ENCODE peak calls at places on chromosomes 4 and X, in five cellular contexts. J is ascending aorta, U is spleen, I is cardiac muscle cell, K is AG10803. F is an unnamed sample.

GRCh38 chrX:118189628-118190027 is 73.0 kb upstream of the KLHL13 start:
- DNase-seq in J (no peak), U (no peak), I (no peak), K (no peak), F (no peak)

GRCh38 chr4:152352645-152353116 is 183.2 kb downstream of the FBXW7 start:
- DNase-seq in J (no peak), U (peak; percentile 69), I (peak; percentile 97), K (peak; percentile 98), F (peak; percentile 89)

GRCh38 chr4:138199568-138200235 is 42.4 kb downstream of the SLC7A11 start:
- DNase-seq in J (no peak), U (no peak), I (peak; percentile 32), K (no peak), F (no peak)

GRCh38 chr4:178471385-178471784 is 1029.1 kb upstream of the AGA start:
- DNase-seq in J (no peak), U (no peak), I (no peak), K (no peak), F (no peak)

GRCh38 chrX:15930585-15930984 is 76.0 kb upstream of the AP1S2 start:
- DNase-seq in J (no peak), U (no peak), I (peak; percentile 49), K (peak; percentile 72), F (peak; percentile 15)

GRCh38 chr4:113821851-113822250 is 60.3 kb upstream of the CAMK2D start:
- DNase-seq in J (no peak), U (no peak), I (no peak), K (peak; percentile 71), F (no peak)

GRCh38 chr4:146059153-146059552 is 116.4 kb upstream of the LSM6 start:
- DNase-seq in J (no peak), U (no peak), I (no peak), K (no peak), F (no peak)

GRCh38 chr4:1992468-1993168 is 16.2 kb downstream of the NELFA start:
- DNase-seq in J (no peak), U (peak; percentile 53), I (peak; percentile 65), K (no peak), F (no peak)

GRCh38 chr4:6324999-6325790 is 55.5 kb downstream of the WFS1 start:
- DNase-seq in J (no peak), U (no peak), I (no peak), K (peak; percentile 12), F (no peak)

GRCh38 chrX:68307767-68308166 is 125.5 kb downstream of the OPHN1 start:
- DNase-seq in J (no peak), U (no peak), I (peak; percentile 73), K (peak; percentile 80), F (no peak)

GRCh38 chrX:8971116-8971515 is 62.8 kb downstream of the FAM9B start:
- DNase-seq in J (no peak), U (no peak), I (peak; percentile 71), K (peak; percentile 63), F (peak; percentile 63)

GRCh38 chr4:143286733-143287570 is 49.7 kb upstream of the GAB1 start:
- DNase-seq in J (no peak), U (no peak), I (peak; percentile 51), K (peak; percentile 59), F (peak; percentile 36)
- H3K4me3 ChIP-seq in J (no peak overlapping the region), U (no peak overlapping the region), I (no peak overlapping the region), K (no peak overlapping the region), F (no peak overlapping the region)

DNA sequence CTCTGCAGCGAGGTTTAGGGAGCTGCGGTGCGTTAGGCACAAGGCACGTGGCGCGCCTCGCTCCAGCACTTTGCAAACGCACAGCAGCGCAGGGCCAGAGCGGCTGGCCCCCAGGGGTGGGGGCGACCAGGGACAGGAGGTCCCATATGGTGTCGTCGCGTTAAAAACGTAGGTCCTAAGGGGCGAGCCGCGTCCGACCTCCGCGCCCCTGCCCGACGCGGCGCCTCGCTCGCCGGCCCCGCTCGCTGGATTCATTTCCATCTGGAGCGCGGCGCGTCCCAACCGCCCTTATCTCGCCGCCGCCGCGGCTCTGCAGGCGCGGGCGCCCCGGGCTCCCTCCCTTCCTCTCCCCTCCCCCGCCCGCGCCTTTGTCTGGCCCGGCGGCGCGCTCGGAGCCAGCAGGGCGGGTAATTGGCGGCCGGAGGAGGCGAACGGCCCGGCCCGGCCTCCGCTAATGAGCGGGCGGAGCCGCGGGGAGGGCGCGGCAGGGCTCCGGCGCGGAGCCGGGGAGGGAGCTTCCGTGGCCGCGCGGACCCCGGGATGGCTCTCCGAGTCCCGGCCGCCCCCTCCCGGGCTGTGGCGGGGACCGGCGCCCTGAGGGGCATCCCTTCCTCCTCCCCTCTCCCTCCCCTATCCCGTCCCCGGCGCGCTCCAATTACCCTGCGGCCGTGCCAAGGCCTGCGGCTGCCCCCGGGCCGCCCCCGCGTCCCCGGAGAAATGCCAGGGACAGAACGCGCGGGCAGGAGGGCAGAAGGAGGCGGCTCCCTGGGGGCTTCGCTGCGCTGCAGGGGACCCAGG is 409.0 kb downstream of the BCOR start:
- DNase-seq in J (no peak), U (peak; percentile 76), I (peak; percentile 75), K (no peak), F (peak; percentile 56)
- H3K4me3 ChIP-seq in J (peak overlapping the region; percentile 37), U (peak overlapping the region; percentile 24), I (peak overlapping the region; percentile 56), K (peak overlapping the region; percentile 39), F (peak overlapping the region; percentile 38)

DNA sequence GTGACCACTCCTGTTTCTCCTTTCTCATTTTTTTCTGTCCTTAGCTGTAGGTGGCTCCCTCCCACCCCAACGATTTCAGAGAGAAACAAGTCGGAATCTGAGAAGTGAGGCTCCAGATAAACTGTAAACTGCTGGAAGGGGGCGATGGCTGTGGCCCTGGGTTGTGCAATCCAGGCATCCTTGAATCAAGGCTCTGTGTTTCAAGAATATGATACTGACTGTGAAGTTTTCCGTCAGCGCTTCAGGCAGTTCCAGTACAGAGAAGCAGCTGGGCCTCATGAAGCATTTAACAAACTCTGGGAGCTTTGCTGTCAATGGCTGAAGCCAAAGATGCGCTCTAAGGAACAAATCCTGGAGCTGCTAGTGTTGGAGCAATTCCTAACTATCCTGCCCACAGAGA is 37.7 kb downstream of the ETDC start:
- DNase-seq in J (no peak), U (no peak), I (peak; percentile 69), K (no peak), F (no peak)
- H3K4me3 ChIP-seq in J (no peak overlapping the region), U (no peak overlapping the region), I (no peak overlapping the region), K (no peak overlapping the region), F (no peak overlapping the region)

DNA sequence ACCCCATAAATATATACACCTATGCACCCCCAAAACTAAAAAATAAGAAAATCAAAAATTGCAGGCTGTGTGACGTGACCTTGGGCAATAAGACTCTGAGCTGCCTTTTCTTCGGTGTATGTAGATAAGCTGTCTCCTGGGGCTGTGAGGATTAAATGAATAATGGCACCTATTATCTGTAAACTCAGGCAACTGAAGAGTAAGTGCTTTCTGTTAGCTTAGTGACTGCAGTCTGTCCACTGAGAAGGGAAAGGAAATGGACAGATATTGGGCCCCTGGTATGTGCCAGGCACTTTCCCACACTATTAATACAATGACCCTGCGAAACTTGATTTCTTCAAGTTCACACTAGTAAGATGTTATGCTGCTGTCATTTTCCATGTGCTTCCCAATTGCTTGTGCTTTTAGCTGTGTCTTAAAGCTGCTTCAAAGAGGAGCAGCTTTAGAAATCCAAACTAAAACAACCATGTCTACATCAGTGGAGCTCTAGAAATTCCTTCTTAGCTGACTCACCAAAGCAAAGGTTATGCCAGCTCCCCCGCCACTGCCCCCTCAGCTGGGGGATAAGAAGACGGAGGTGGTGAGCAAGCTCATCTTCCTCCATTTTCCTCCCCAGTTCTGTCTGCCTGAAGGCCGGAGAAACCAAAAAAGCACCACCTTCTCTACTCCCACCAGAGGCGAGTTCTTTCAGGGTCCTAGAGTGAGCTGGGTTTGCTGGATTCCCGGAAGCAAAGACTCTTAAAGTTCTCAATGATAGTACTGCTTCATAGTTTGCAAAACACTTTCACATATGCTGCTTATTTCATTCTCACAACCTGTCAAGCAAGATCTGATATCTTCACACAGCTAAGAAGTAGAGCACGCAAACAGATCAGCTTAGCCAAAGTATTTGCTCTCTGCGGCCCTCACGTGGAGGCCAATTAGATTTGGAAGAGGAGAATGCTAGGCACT is 8.8 kb upstream of the DGAT2L6 start:
- DNase-seq in J (no peak), U (no peak), I (peak; percentile 75), K (peak; percentile 68), F (peak; percentile 75)
- H3K4me3 ChIP-seq in J (no peak overlapping the region), U (no peak overlapping the region), I (no peak overlapping the region), K (peak overlapping the region; percentile 20), F (peak overlapping the region; percentile 39)

DNA sequence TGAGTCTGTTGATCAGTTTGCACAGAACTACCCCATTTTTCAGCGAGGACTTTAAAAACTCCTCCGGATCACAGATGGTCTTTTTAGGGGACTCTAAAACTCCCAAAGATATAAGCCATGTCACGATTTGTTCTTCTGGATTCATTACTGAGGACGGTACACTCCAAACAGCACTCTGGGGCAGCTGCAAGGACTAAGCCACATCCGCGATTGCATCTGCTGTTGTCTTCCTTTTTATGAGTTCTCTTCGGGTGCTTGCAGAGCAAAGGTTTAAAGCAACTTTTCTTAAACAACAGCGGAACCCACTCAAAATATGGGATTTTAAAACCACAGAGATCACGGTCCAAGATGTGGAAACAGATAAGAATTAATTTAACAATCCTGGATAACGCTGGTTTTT is at the start of gene ARHGEF6:
- DNase-seq in J (no peak), U (no peak), I (no peak), K (no peak), F (peak; percentile 48)
- H3K4me3 ChIP-seq in J (peak within 1 kb of the TSS; percentile 2), U (peak within 1 kb of the TSS; percentile 37), I (no peak within 1 kb of the TSS), K (peak within 1 kb of the TSS; percentile 18), F (peak within 1 kb of the TSS; percentile 34)

DNA sequence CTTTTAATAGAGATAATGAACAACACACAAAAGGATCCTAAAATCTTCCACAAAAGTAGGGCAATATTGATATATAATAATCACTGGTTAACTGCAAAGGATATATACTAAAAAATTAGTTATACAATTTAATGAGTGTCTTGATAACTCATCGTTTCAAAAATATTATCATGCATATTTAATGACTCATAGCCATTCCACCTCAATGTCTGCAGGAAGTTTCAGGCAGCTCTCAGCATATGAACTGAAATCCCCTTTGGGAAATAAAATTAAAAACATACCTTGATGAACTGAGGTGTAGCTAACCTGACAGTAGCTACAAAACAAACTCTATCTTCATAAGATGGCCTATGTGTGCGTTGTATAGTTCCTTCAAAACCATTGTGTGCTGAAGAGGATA is 62.9 kb downstream of the TMEM165 start:
- DNase-seq in J (no peak), U (no peak), I (no peak), K (no peak), F (no peak)
- H3K4me3 ChIP-seq in J (no peak overlapping the region), U (no peak overlapping the region), I (no peak overlapping the region), K (no peak overlapping the region), F (no peak overlapping the region)

GRCh38 chr4:74932832-74933561 is at the start of gene PARM1:
- DNase-seq in J (peak; percentile 43), U (peak; percentile 95), I (peak; percentile 88), K (peak; percentile 41), F (peak; percentile 86)

GRCh38 chr4:74933562-74934015 is 673 bp downstream of the PARM1 start:
- DNase-seq in J (no peak), U (peak; percentile 76), I (peak; percentile 0), K (no peak), F (peak; percentile 21)

GRCh38 chr4:74932010-74932409 is 906 bp upstream of the PARM1 start:
- DNase-seq in J (no peak), U (no peak), I (no peak), K (no peak), F (no peak)

GRCh38 chr4:74931386-74931785 is 1.5 kb upstream of the PARM1 start:
- DNase-seq in J (no peak), U (no peak), I (no peak), K (no peak), F (no peak)

GRCh38 chr4:74930166-74930565 is 2.8 kb upstream of the PARM1 start:
- DNase-seq in J (no peak), U (no peak), I (no peak), K (no peak), F (no peak)
- H3K4me3 ChIP-seq in J (no peak overlapping the region), U (no peak overlapping the region), I (no peak overlapping the region), K (no peak overlapping the region), F (no peak overlapping the region)

F was measured in foreskin fibroblast.